ENCODE peak calls at places on chromosomes 3 and 15, in eight cellular contexts. One of them, this sample, is unnamed.

GRCh38 chr3:119352863-119353527 is 58.8 kb downstream of the ARHGAP31 start:
- DNase-seq in EH: peak
- DNase-seq in LNCaP clone FGC: peak
- DNase-seq in astrocyte: peak
- DNase-seq in NCI-H1092 treated with DMSO at 0.1 percent for 48 hours: peak
- DNase-seq in hypothalamus: no peak
- DNase-seq in iris pigment epithelial cell: peak
- DNase-seq in GDM1: peak
- DNase-seq in this sample: no peak

GRCh38 chr3:149701977-149702350 is 44.1 kb upstream of the WWTR1 start:
- DNase-seq in LNCaP clone FGC: no peak
- DNase-seq in EH: no peak
- DNase-seq in hypothalamus: no peak
- DNase-seq in GDM1: no peak
- DNase-seq in NCI-H1092 treated with DMSO at 0.1 percent for 48 hours: no peak
- DNase-seq in astrocyte: no peak
- DNase-seq in iris pigment epithelial cell: peak
- DNase-seq in this sample: no peak

GRCh38 chr15:65183847-65184159 is 1.3 kb downstream of the CLPX start:
- DNase-seq in astrocyte: no peak
- DNase-seq in EH: no peak
- DNase-seq in hypothalamus: no peak
- DNase-seq in GDM1: no peak
- DNase-seq in NCI-H1092 treated with DMSO at 0.1 percent for 48 hours: no peak
- DNase-seq in iris pigment epithelial cell: no peak
- DNase-seq in LNCaP clone FGC: no peak
- DNase-seq in this sample: no peak

GRCh38 chr3:82130056-82130455 is 368.6 kb upstream of the GBE1 start:
- DNase-seq in hypothalamus: no peak
- DNase-seq in EH: no peak
- DNase-seq in GDM1: peak
- DNase-seq in LNCaP clone FGC: no peak
- DNase-seq in astrocyte: no peak
- DNase-seq in NCI-H1092 treated with DMSO at 0.1 percent for 48 hours: no peak
- DNase-seq in iris pigment epithelial cell: no peak
- DNase-seq in this sample: no peak

GRCh38 chr3:51099794-51100542 is 285.1 kb upstream of the MANF start:
- DNase-seq in hypothalamus: no peak
- DNase-seq in astrocyte: peak
- DNase-seq in NCI-H1092 treated with DMSO at 0.1 percent for 48 hours: peak
- DNase-seq in GDM1: no peak
- DNase-seq in iris pigment epithelial cell: peak
- DNase-seq in LNCaP clone FGC: peak
- DNase-seq in EH: peak
- DNase-seq in this sample: no peak

GRCh38 chr3:52782412-52783210 is 5.2 kb downstream of the ITIH1 start:
- DNase-seq in hypothalamus: no peak
- DNase-seq in astrocyte: no peak
- DNase-seq in EH: no peak
- DNase-seq in LNCaP clone FGC: no peak
- DNase-seq in GDM1: no peak
- DNase-seq in NCI-H1092 treated with DMSO at 0.1 percent for 48 hours: no peak
- DNase-seq in iris pigment epithelial cell: no peak
- DNase-seq in this sample: peak

GRCh38 chr3:126526668-126527005 is 2.7 kb downstream of the CHST13 start:
- DNase-seq in hypothalamus: no peak
- DNase-seq in astrocyte: no peak
- DNase-seq in LNCaP clone FGC: no peak
- DNase-seq in GDM1: no peak
- DNase-seq in NCI-H1092 treated with DMSO at 0.1 percent for 48 hours: no peak
- DNase-seq in EH: no peak
- DNase-seq in iris pigment epithelial cell: no peak
- DNase-seq in this sample: no peak

GRCh38 chr15:64865998-64866520 is 24.3 kb downstream of the PLEKHO2 start:
- DNase-seq in EH: peak
- DNase-seq in iris pigment epithelial cell: peak
- DNase-seq in NCI-H1092 treated with DMSO at 0.1 percent for 48 hours: no peak
- DNase-seq in astrocyte: peak
- DNase-seq in LNCaP clone FGC: no peak
- DNase-seq in hypothalamus: no peak
- DNase-seq in GDM1: no peak
- DNase-seq in this sample: no peak

GRCh38 chr3:150311156-150311555 is 96.9 kb upstream of the TSC22D2 start:
- DNase-seq in iris pigment epithelial cell: no peak
- DNase-seq in hypothalamus: no peak
- DNase-seq in NCI-H1092 treated with DMSO at 0.1 percent for 48 hours: no peak
- DNase-seq in LNCaP clone FGC: no peak
- DNase-seq in astrocyte: no peak
- DNase-seq in GDM1: no peak
- DNase-seq in EH: no peak
- DNase-seq in this sample: no peak

GRCh38 chr3:16311960-16312451 is 47.0 kb downstream of the OXNAD1 start:
- DNase-seq in iris pigment epithelial cell: peak
- DNase-seq in hypothalamus: no peak
- DNase-seq in astrocyte: peak
- DNase-seq in EH: no peak
- DNase-seq in LNCaP clone FGC: no peak
- DNase-seq in NCI-H1092 treated with DMSO at 0.1 percent for 48 hours: no peak
- DNase-seq in GDM1: peak
- DNase-seq in this sample: no peak

GRCh38 chr3:12150112-12150511 is 8.6 kb downstream of the TIMP4 start:
- DNase-seq in iris pigment epithelial cell: no peak
- DNase-seq in hypothalamus: no peak
- DNase-seq in GDM1: no peak
- DNase-seq in NCI-H1092 treated with DMSO at 0.1 percent for 48 hours: no peak
- DNase-seq in astrocyte: no peak
- DNase-seq in LNCaP clone FGC: no peak
- DNase-seq in EH: no peak
- DNase-seq in this sample: no peak

GRCh38 chr3:195102609-195103467 is 168.1 kb downstream of the XXYLT1 start:
- DNase-seq in hypothalamus: no peak
- DNase-seq in astrocyte: peak
- DNase-seq in iris pigment epithelial cell: peak
- DNase-seq in LNCaP clone FGC: peak
- DNase-seq in GDM1: no peak
- DNase-seq in NCI-H1092 treated with DMSO at 0.1 percent for 48 hours: no peak
- DNase-seq in EH: peak
- DNase-seq in this sample: peak

GRCh38 chr15:49472338-49472737 is 49.3 kb downstream of the FGF7 start:
- DNase-seq in NCI-H1092 treated with DMSO at 0.1 percent for 48 hours: no peak
- DNase-seq in EH: no peak
- DNase-seq in astrocyte: no peak
- DNase-seq in LNCaP clone FGC: no peak
- DNase-seq in GDM1: no peak
- DNase-seq in iris pigment epithelial cell: no peak
- DNase-seq in hypothalamus: no peak
- DNase-seq in this sample: no peak

GRCh38 chr3:171026584-171027293 is at the start of gene SLC2A2:
- DNase-seq in NCI-H1092 treated with DMSO at 0.1 percent for 48 hours: no peak
- DNase-seq in iris pigment epithelial cell: no peak
- DNase-seq in GDM1: no peak
- DNase-seq in LNCaP clone FGC: no peak
- DNase-seq in EH: no peak
- DNase-seq in astrocyte: no peak
- DNase-seq in hypothalamus: no peak
- DNase-seq in this sample: no peak

GRCh38 chr15:32646304-32646703 is 4.8 kb downstream of the SCG5 start:
- DNase-seq in iris pigment epithelial cell: no peak
- DNase-seq in GDM1: no peak
- DNase-seq in NCI-H1092 treated with DMSO at 0.1 percent for 48 hours: peak
- DNase-seq in hypothalamus: no peak
- DNase-seq in LNCaP clone FGC: no peak
- DNase-seq in EH: no peak
- DNase-seq in astrocyte: no peak
- DNase-seq in this sample: no peak

GRCh38 chr15:92820233-92821021 is 79.7 kb upstream of the CHD2 start:
- DNase-seq in LNCaP clone FGC: peak
- DNase-seq in GDM1: peak
- DNase-seq in NCI-H1092 treated with DMSO at 0.1 percent for 48 hours: peak
- DNase-seq in astrocyte: peak
- DNase-seq in iris pigment epithelial cell: peak
- DNase-seq in hypothalamus: peak
- DNase-seq in EH: peak
- DNase-seq in this sample: peak

GRCh38 chr3:45464336-45464809 is 76.0 kb downstream of the LARS2 start:
- DNase-seq in LNCaP clone FGC: peak
- DNase-seq in iris pigment epithelial cell: peak
- DNase-seq in hypothalamus: no peak
- DNase-seq in NCI-H1092 treated with DMSO at 0.1 percent for 48 hours: no peak
- DNase-seq in EH: no peak
- DNase-seq in GDM1: peak
- DNase-seq in astrocyte: no peak
- DNase-seq in this sample: peak

GRCh38 chr3:13210221-13210975 is 137.2 kb upstream of the IQSEC1 start:
- DNase-seq in hypothalamus: no peak
- DNase-seq in astrocyte: no peak
- DNase-seq in GDM1: no peak
- DNase-seq in LNCaP clone FGC: no peak
- DNase-seq in NCI-H1092 treated with DMSO at 0.1 percent for 48 hours: no peak
- DNase-seq in EH: no peak
- DNase-seq in iris pigment epithelial cell: no peak
- DNase-seq in this sample: no peak

GRCh38 chr3:42053476-42053875 is 37.7 kb upstream of the TRAK1 start:
- DNase-seq in hypothalamus: no peak
- DNase-seq in NCI-H1092 treated with DMSO at 0.1 percent for 48 hours: no peak
- DNase-seq in astrocyte: no peak
- DNase-seq in EH: no peak
- DNase-seq in GDM1: no peak
- DNase-seq in LNCaP clone FGC: no peak
- DNase-seq in iris pigment epithelial cell: no peak
- DNase-seq in this sample: no peak